ENCODE peak calls at places on chromosome 1, in five cellular contexts. N is activated T-cell treated with anti-CD3 and anti-CD28 coated beads, Interleukin-2, amount 50 U/mL, for 72 hours; T is effector CD4-positive, alpha-beta T cell; S is AG08395; V is heart right ventricle. L is an unnamed sample.

GRCh38 chr1:160679893-160680292 is 31.7 kb downstream of the CD48 start:
- DNase-seq in T (no peak), S (no peak), N (no peak), V (no peak), L (no peak)

GRCh38 chr1:156936191-156936590 is 15.8 kb downstream of the LRRC71 start:
- DNase-seq in S (no peak), N (no peak), V (no peak), T (no peak), L (no peak)

GRCh38 chr1:101308001-101308659 is 71.3 kb downstream of the S1PR1 start:
- DNase-seq in N (peak; percentile 29), T (no peak), V (no peak), S (no peak), L (no peak)

GRCh38 chr1:43306688-43307457 is 6.1 kb downstream of the TIE1 start:
- DNase-seq in V (no peak), S (no peak), N (no peak), T (no peak), L (no peak)

GRCh38 chr1:54230507-54231339 is 30.8 kb downstream of the MRPL37 start:
- DNase-seq in V (no peak), S (no peak), T (no peak), N (peak; percentile 60), L (no peak)

GRCh38 chr1:17661546-17662157 is 93.5 kb upstream of the ACTL8 start:
- DNase-seq in V (peak; percentile 47), T (peak; percentile 12), S (peak; percentile 80), N (peak; percentile 52), L (peak; percentile 52)

GRCh38 chr1:21955474-21956281 is 18.6 kb upstream of the HSPG2 start:
- DNase-seq in N (no peak), T (no peak), V (no peak), S (no peak), L (no peak)

GRCh38 chr1:47681735-47682134 is 243.9 kb downstream of the FOXD2 start:
- DNase-seq in S (no peak), T (no peak), N (no peak), V (no peak), L (no peak)

GRCh38 chr1:6145351-6145750 is 34.8 kb downstream of the CHD5 start:
- DNase-seq in N (no peak), T (no peak), V (no peak), S (no peak), L (no peak)

L was measured in B cell.